ENCODE peak calls at places on chromosomes 5 and 9, in seven cellular contexts. R, Q, V, A, G, D and N are unnamed samples.

GRCh38 chr5:95530441-95530840 is 24.3 kb downstream of the SKIC3 start:
- DNase-seq in R (no peak), Q (no peak), V (no peak), A (no peak), G (no peak), D (no peak), N (no peak)

GRCh38 chr5:88405783-88406182 is 137.1 kb upstream of the TMEM161B start:
- DNase-seq in R (no peak), Q (no peak), V (no peak), A (no peak), G (no peak), D (no peak), N (no peak)

GRCh38 chr5:9051779-9052178 is 494.1 kb downstream of the SEMA5A start:
- DNase-seq in R (no peak), Q (no peak), V (no peak), A (no peak), G (no peak), D (no peak), N (no peak)

GRCh38 chr5:58484505-58484904 is 6.7 kb upstream of the GAPT start:
- DNase-seq in R (no peak), Q (no peak), V (no peak), A (no peak), G (no peak), D (no peak), N (no peak)

GRCh38 chr5:96537386-96537785 is 104.3 kb upstream of the PCSK1 start:
- DNase-seq in R (no peak), Q (no peak), V (no peak), A (no peak), G (no peak), D (no peak), N (no peak)

GRCh38 chr5:107894361-107894760 is 223.6 kb upstream of the EFNA5 start:
- DNase-seq in R (no peak), Q (no peak), V (no peak), A (no peak), G (no peak), D (no peak), N (no peak)

GRCh38 chr5:133240425-133241091 is 188.7 kb downstream of the HSPA4 start:
- DNase-seq in R (no peak), Q (no peak), V (peak), A (peak), G (peak), D (peak), N (peak)

GRCh38 chr9:14096182-14096922 is 217.6 kb downstream of the NFIB start:
- DNase-seq in R (no peak), Q (peak), V (no peak), A (no peak), G (peak), D (no peak), N (no peak)

GRCh38 chr5:127519527-127519926 is 2.1 kb downstream of the PRRC1 start:
- DNase-seq in R (no peak), Q (no peak), V (no peak), A (no peak), G (no peak), D (no peak), N (no peak)

GRCh38 chr5:139873033-139873794 is 77.6 kb downstream of the PSD2 start:
- DNase-seq in R (no peak), Q (no peak), V (no peak), A (no peak), G (no peak), D (no peak), N (no peak)

GRCh38 chr9:108677776-108678175 is 178.0 kb downstream of the ACTL7B start:
- DNase-seq in R (no peak), Q (no peak), V (no peak), A (no peak), G (no peak), D (no peak), N (no peak)

GRCh38 chr9:69996947-69997346 is 46.7 kb upstream of the MAMDC2 start:
- DNase-seq in R (no peak), Q (no peak), V (no peak), A (no peak), G (no peak), D (no peak), N (no peak)

GRCh38 chr9:90901933-90902332 is 100.3 kb downstream of the SYK start:
- DNase-seq in R (no peak), Q (no peak), V (no peak), A (no peak), G (no peak), D (no peak), N (no peak)

GRCh38 chr9:12604154-12604825 is 88.9 kb upstream of the TYRP1 start:
- DNase-seq in R (no peak), Q (no peak), V (no peak), A (no peak), G (no peak), D (no peak), N (no peak)

GRCh38 chr5:175854231-175855040 is 16.9 kb upstream of the CPLX2 start:
- DNase-seq in R (no peak), Q (no peak), V (no peak), A (no peak), G (peak), D (peak), N (no peak)

GRCh38 chr9:136596630-136597031 is 50.8 kb upstream of the NOTCH1 start:
- DNase-seq in R (no peak), Q (no peak), V (no peak), A (no peak), G (no peak), D (peak), N (no peak)

GRCh38 chr9:10134266-10134665 is 478.5 kb downstream of the PTPRD start:
- DNase-seq in R (no peak), Q (no peak), V (no peak), A (no peak), G (no peak), D (no peak), N (no peak)

GRCh38 chr5:72167790-72168189 is 60.5 kb downstream of the MAP1B start:
- DNase-seq in R (no peak), Q (no peak), V (no peak), A (no peak), G (no peak), D (no peak), N (no peak)

GRCh38 chr9:136147890-136148714 is 29.4 kb upstream of the TMEM250 start:
- DNase-seq in R (no peak), Q (no peak), V (peak), A (no peak), G (no peak), D (no peak), N (no peak)

GRCh38 chr5:126335871-126336270 is 87.3 kb upstream of the GRAMD2B start:
- DNase-seq in R (no peak), Q (no peak), V (no peak), A (no peak), G (no peak), D (no peak), N (no peak)

GRCh38 chr5:11904270-11904906 is at the start of gene CTNND2:
- DNase-seq in R (peak), Q (peak), V (no peak), A (no peak), G (peak), D (no peak), N (no peak)

GRCh38 chr9:17669206-17669605 is 90.3 kb downstream of the SH3GL2 start:
- DNase-seq in R (no peak), Q (no peak), V (no peak), A (no peak), G (no peak), D (no peak), N (no peak)

DNA sequence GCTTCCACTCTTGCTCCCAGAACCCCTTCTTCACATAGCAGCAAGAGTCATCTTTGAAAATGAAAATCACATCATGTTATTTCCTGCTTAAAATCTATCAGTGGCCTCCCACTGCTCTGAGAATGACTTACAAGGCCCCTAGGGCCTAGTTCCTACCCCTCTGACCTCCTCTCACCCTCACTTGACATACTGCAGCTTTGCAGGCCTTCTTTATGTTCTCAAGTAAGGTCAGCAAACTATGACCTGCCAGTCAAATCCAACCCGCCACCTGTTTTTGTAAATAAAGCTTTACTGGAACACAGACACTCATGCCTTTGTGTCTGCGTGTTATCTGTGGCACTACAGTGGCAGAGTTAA is 185.7 kb downstream of the NR3C1 start:
- DNase-seq in R (no peak), Q (no peak), V (no peak), A (peak), G (no peak), D (no peak), N (no peak)
- TF ChIP-seq JUND in R (no peak), Q (no peak), V (no peak), A (no peak), G (no peak), D (no peak), N (no peak)

GRCh38 chr5:181054138-181054537 is 14.1 kb downstream of the BTNL9 start:
- DNase-seq in R (no peak), Q (no peak), V (no peak), A (no peak), G (no peak), D (no peak), N (no peak)

GRCh38 chr5:181052526-181052927 is 12.5 kb downstream of the BTNL9 start:
- DNase-seq in R (peak), Q (peak), V (no peak), A (no peak), G (no peak), D (no peak), N (no peak)

GRCh38 chr5:181053760-181054122 is 13.7 kb downstream of the BTNL9 start:
- DNase-seq in R (no peak), Q (no peak), V (no peak), A (no peak), G (no peak), D (no peak), N (no peak)

GRCh38 chr5:181051841-181052525 is 11.9 kb downstream of the BTNL9 start:
- DNase-seq in R (no peak), Q (no peak), V (no peak), A (no peak), G (no peak), D (no peak), N (no peak)

GRCh38 chr5:181052928-181053759 is 13.1 kb downstream of the BTNL9 start:
- DNase-seq in R (peak), Q (peak), V (peak), A (no peak), G (peak), D (no peak), N (no peak)
- TF ChIP-seq JUND in R (no peak), Q (no peak), V (no peak), A (no peak), G (no peak), D (no peak), N (no peak)

GRCh38 chr9:127318651-127319167 is 54.1 kb downstream of the GARNL3 start:
- DNase-seq in R (no peak), Q (no peak), V (no peak), A (no peak), G (no peak), D (no peak), N (no peak)

GRCh38 chr9:127319366-127320121 is 55.0 kb downstream of the GARNL3 start:
- DNase-seq in R (no peak), Q (no peak), V (no peak), A (peak), G (no peak), D (no peak), N (no peak)

GRCh38 chr9:127320122-127320378 is 55.5 kb downstream of the GARNL3 start:
- DNase-seq in R (no peak), Q (no peak), V (no peak), A (no peak), G (no peak), D (no peak), N (no peak)

GRCh38 chr9:127323393-127323792 is 58.8 kb downstream of the GARNL3 start:
- DNase-seq in R (no peak), Q (no peak), V (no peak), A (no peak), G (no peak), D (no peak), N (no peak)
- TF ChIP-seq JUND in R (no peak), Q (no peak), V (no peak), A (no peak), G (no peak), D (no peak), N (no peak)

GRCh38 chr5:172554562-172554961 is 86.5 kb upstream of the NEURL1B start:
- DNase-seq in R (no peak), Q (no peak), V (no peak), A (no peak), G (no peak), D (no peak), N (no peak)
- TF ChIP-seq JUND in R (no peak), Q (no peak), V (no peak), A (no peak), G (no peak), D (no peak), N (no peak)

GRCh38 chr9:110148868-110149267 is 59.1 kb downstream of the C9orf152 start:
- DNase-seq in R (no peak), Q (no peak), V (no peak), A (no peak), G (no peak), D (no peak), N (no peak)
- TF ChIP-seq JUND in R (no peak), Q (no peak), V (no peak), A (no peak), G (no peak), D (no peak), N (no peak)

GRCh38 chr5:153658151-153658550 is 167.7 kb downstream of the GRIA1 start:
- DNase-seq in R (no peak), Q (no peak), V (no peak), A (no peak), G (no peak), D (no peak), N (no peak)

GRCh38 chr5:153659337-153659736 is 168.9 kb downstream of the GRIA1 start:
- DNase-seq in R (no peak), Q (no peak), V (no peak), A (no peak), G (peak), D (no peak), N (no peak)

GRCh38 chr5:153658606-153659005 is 168.1 kb downstream of the GRIA1 start:
- DNase-seq in R (no peak), Q (no peak), V (no peak), A (no peak), G (no peak), D (no peak), N (no peak)

GRCh38 chr5:153654892-153655520 is 164.5 kb downstream of the GRIA1 start:
- DNase-seq in R (no peak), Q (no peak), V (no peak), A (no peak), G (no peak), D (peak), N (no peak)

DNA sequence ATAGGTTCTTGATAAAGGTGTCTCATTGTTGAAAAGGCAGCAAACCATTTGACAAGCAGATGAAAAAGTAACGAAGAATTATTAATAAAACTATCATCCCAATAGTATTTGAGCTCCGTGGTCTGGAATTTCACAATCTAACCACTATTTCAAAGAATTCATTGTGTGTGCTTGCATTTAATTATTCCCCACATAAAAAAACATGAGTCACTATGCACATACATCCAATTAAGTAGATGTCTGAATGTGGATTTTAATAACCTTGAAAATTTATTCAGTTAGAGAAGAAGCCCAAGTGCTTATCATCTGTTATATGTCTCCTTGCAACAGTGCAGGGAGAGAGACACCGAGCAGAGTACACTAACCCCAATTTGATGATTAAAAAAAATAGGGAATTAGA is 164.0 kb downstream of the GRIA1 start:
- DNase-seq in R (no peak), Q (no peak), V (no peak), A (no peak), G (no peak), D (no peak), N (no peak)
- TF ChIP-seq JUND in R (no peak), Q (no peak), V (no peak), A (no peak), G (peak), D (no peak), N (no peak)

DNA sequence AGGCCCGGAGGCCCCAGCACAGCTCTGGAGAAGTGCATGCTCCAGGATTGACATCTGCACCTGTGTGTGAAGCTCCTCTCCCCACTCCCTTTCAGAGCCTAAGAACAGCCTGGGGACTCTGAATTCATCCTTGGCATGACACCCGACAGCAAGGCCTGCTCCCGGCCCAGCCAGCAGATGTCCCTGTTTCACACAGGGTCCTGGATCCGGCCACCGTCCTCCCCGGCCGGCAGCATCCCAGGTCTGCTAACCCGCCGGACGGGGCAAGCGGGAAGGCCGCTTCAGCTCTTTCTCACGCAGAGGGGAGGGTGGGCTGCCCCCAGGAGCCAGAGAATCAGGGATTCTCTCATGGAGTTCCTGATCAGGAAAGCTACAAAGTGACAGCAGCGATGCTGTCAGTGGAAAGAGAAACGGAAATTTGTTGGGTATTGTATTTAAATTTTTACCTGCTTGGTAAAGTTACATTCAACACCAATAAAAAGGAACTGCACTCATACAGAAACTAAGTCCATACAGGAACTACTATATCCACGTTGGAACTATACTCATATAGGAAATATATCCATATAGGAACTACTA is 325.3 kb upstream of the IRX4 start:
- DNase-seq in R (peak), Q (peak), V (peak), A (no peak), G (peak), D (peak), N (no peak)
- TF ChIP-seq JUND in R (no peak), Q (no peak), V (no peak), A (no peak), G (no peak), D (no peak), N (no peak)